ENCODE peak calls at places on chromosomes 12 and 14, in eight cellular contexts. Y is hippocampal formation; H is GM20000; P is activated gamma-delta T cell treated with anti-CD3 and anti-CD28 coated beads, Interleukin-2, amount 50 U/mL, for 16 hours; Q is WTC11; J is AG08396; M is brain microvascular endothelial cell; W is CD8-positive, alpha-beta T cell. E is an unnamed sample.
A peak's percentile ranks its signal among the peaks of the same experiment; 100 is the strongest.

GRCh38 chr12:25051583-25052190 is 102.8 kb upstream of the BCAT1 start:
- DNase-seq in Y (no peak), H (peak; percentile 44), P (peak; percentile 36), Q (no peak), J (no peak), M (no peak), W (peak; percentile 56), E (peak; percentile 84)

GRCh38 chr14:73460691-73461127 is 2.4 kb upstream of the NUMB start:
- DNase-seq in Y (no peak), H (no peak), P (no peak), Q (no peak), J (no peak), M (peak; percentile 61), W (no peak), E (no peak)

GRCh38 chr12:88052686-88053085 is 23.5 kb upstream of the C12orf50 start:
- DNase-seq in Y (peak; percentile 13), H (no peak), P (no peak), Q (peak; percentile 26), J (peak; percentile 15), M (peak; percentile 51), W (no peak), E (no peak)

GRCh38 chr12:89653-90052 is 23.1 kb downstream of the IQSEC3 start:
- DNase-seq in Y (no peak), H (no peak), P (no peak), Q (no peak), J (no peak), M (no peak), W (no peak), E (no peak)

GRCh38 chr12:9051156-9051545 is 61.8 kb downstream of the KLRG1 start:
- DNase-seq in Y (no peak), H (no peak), P (no peak), Q (no peak), J (no peak), M (no peak), W (no peak), E (no peak)

GRCh38 chr12:113860950-113861349 is 105.2 kb downstream of the RBM19 start:
- DNase-seq in Y (no peak), H (no peak), P (no peak), Q (no peak), J (peak; percentile 63), M (peak; percentile 91), W (no peak), E (no peak)

GRCh38 chr14:52701223-52701622 is 5.8 kb upstream of the PSMC6 start:
- DNase-seq in Y (no peak), H (no peak), P (no peak), Q (no peak), J (no peak), M (no peak), W (no peak), E (no peak)

GRCh38 chr12:14514154-14514842 is 53.4 kb downstream of the PLBD1 start:
- DNase-seq in Y (no peak), H (peak; percentile 21), P (no peak), Q (no peak), J (peak; percentile 14), M (peak; percentile 26), W (no peak), E (no peak)

GRCh38 chr12:125246346-125246656 is 181.1 kb downstream of the AACS start:
- DNase-seq in Y (no peak), H (no peak), P (no peak), Q (no peak), J (no peak), M (no peak), W (no peak), E (no peak)

GRCh38 chr14:52923902-52924575 is 26.8 kb downstream of the FERMT2 start:
- DNase-seq in Y (no peak), H (no peak), P (no peak), Q (no peak), J (no peak), M (no peak), W (no peak), E (no peak)

E was measured in GM12878.